ENCODE peak calls at places on chromosomes 7 and 10, in five cellular contexts. F, U, Z, W and B are unnamed samples.

GRCh38 chr7:89837515-89837914 is 316.8 kb upstream of the STEAP1 start:
- DNase-seq in F (no peak), U (peak), Z (no peak), W (no peak), B (no peak)

GRCh38 chr10:61898435-61898778 is 3.1 kb upstream of the ARID5B start:
- DNase-seq in F (no peak), U (no peak), Z (no peak), W (no peak), B (no peak)

GRCh38 chr10:124450010-124450782 is at the start of gene NKX1-2:
- DNase-seq in F (no peak), U (peak), Z (peak), W (peak), B (no peak)

GRCh38 chr10:97494151-97494550 is 4.1 kb downstream of the MMS19 start:
- DNase-seq in F (no peak), U (no peak), Z (no peak), W (no peak), B (no peak)

GRCh38 chr7:149772821-149773425 is 465 bp downstream of the ZNF467 start:
- DNase-seq in F (no peak), U (no peak), Z (peak), W (no peak), B (no peak)

GRCh38 chr10:68208424-68209042 is 23.4 kb downstream of the ATOH7 start:
- DNase-seq in F (peak), U (peak), Z (peak), W (peak), B (peak)

GRCh38 chr10:47438857-47439474 is 44.9 kb downstream of the ANXA8 start:
- DNase-seq in F (peak), U (peak), Z (no peak), W (peak), B (peak)

GRCh38 chr10:11294831-11295230 is 277.2 kb downstream of the CELF2 start:
- DNase-seq in F (no peak), U (no peak), Z (no peak), W (no peak), B (no peak)

GRCh38 chr10:75281980-75282379 is 46.2 kb upstream of the COMTD1 start:
- DNase-seq in F (no peak), U (no peak), Z (no peak), W (no peak), B (no peak)

GRCh38 chr7:150829426-150829825 is 22.9 kb upstream of the AOC1 start:
- DNase-seq in F (no peak), U (no peak), Z (no peak), W (no peak), B (peak)

GRCh38 chr7:33091111-33091531 is 18.1 kb downstream of the RP9 start:
- DNase-seq in F (no peak), U (no peak), Z (no peak), W (no peak), B (peak)

DNA sequence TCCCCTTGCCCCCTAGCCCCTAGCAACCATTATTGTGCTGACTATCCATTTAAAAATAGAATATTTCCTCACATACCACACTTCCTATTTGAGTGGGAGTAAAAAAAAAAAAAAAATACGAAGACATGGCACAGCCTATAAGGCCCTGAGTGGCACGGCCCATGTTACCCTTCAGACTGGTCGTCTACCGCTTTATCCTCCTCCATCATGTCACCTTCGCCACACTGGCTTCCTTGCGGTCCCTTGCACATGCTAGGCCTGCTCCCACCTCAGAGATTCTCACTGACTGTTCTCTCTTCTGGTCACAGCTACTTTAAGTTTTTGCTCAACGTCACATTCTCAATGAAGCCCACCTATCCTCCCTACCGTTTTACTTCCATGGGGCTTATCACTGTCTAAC is 130.3 kb downstream of the ATE1 start:
- DNase-seq in F (no peak), U (no peak), Z (no peak), W (no peak), B (no peak)
- H2BK12ac ChIP-seq in F (no peak), U (no peak), Z (no peak), W (no peak), B (no peak)

GRCh38 chr10:21421794-21422193 is 103.7 kb downstream of the SKIDA1 start:
- DNase-seq in F (no peak), U (no peak), Z (no peak), W (no peak), B (no peak)
- H2BK120ac ChIP-seq in F (no peak), U (no peak), Z (no peak), W (no peak), B (peak)

GRCh38 chr7:4726051-4726450 is 44.0 kb downstream of the FOXK1 start:
- DNase-seq in F (peak), U (no peak), Z (no peak), W (no peak), B (no peak)
- H3K23ac ChIP-seq in F (no peak), U (no peak), Z (no peak), W (no peak), B (no peak)

GRCh38 chr7:41710838-41711237 is 7.9 kb upstream of the INHBA start:
- DNase-seq in F (no peak), U (no peak), Z (no peak), W (no peak), B (no peak)
- H2BK12ac ChIP-seq in F (no peak), U (no peak), Z (no peak), W (no peak), B (no peak)

GRCh38 chr7:99621271-99621670 is 4.5 kb downstream of the ZSCAN25 start:
- DNase-seq in F (no peak), U (no peak), Z (no peak), W (no peak), B (no peak)
- H2BK120ac ChIP-seq in F (no peak), U (no peak), Z (no peak), W (no peak), B (no peak)